ENCODE peak calls at places on chromosomes 6 and 20, in ten cellular contexts. I, O, T, X, Z, G, V, Q, B and C are unnamed samples.

GRCh38 chr20:3032624-3033023 is 10.8 kb upstream of the GNRH2 start:
- DNase-seq in I (no peak), O (no peak), T (no peak), X (no peak), Z (no peak), G (no peak), V (no peak), Q (no peak), B (no peak), C (no peak)

GRCh38 chr6:13538084-13538483 is 36.3 kb upstream of the SIRT5 start:
- DNase-seq in I (peak; percentile 69), O (no peak), T (no peak), X (no peak), Z (peak; percentile 60), G (no peak), V (no peak), Q (peak; percentile 50), B (peak; percentile 75), C (peak; percentile 58)

GRCh38 chr6:2853766-2854393 is 12.2 kb upstream of the SERPINB1 start:
- DNase-seq in I (peak; percentile 70), O (no peak), T (no peak), X (no peak), Z (peak; percentile 82), G (peak; percentile 67), V (no peak), Q (no peak), B (peak; percentile 59), C (peak; percentile 69)

GRCh38 chr6:157453131-157453530 is 72.1 kb downstream of the ZDHHC14 start:
- DNase-seq in I (no peak), O (no peak), T (no peak), X (no peak), Z (no peak), G (no peak), V (no peak), Q (no peak), B (no peak), C (no peak)

GRCh38 chr6:130681028-130681427 is 146.2 kb upstream of the SMLR1 start:
- DNase-seq in I (no peak), O (no peak), T (no peak), X (no peak), Z (peak; percentile 68), G (no peak), V (no peak), Q (no peak), B (no peak), C (peak; percentile 68)

GRCh38 chr6:144999127-144999526 is 714.0 kb downstream of the UTRN start:
- DNase-seq in I (no peak), O (no peak), T (no peak), X (no peak), Z (no peak), G (no peak), V (no peak), Q (no peak), B (no peak), C (no peak)

GRCh38 chr20:41956316-41957050 is 338.3 kb upstream of the CHD6 start:
- DNase-seq in I (peak; percentile 23), O (no peak), T (no peak), X (no peak), Z (no peak), G (peak; percentile 13), V (no peak), Q (no peak), B (no peak), C (no peak)

GRCh38 chr6:44625996-44626395 is 238.5 kb downstream of the CDC5L start:
- DNase-seq in I (no peak), O (no peak), T (no peak), X (no peak), Z (no peak), G (no peak), V (no peak), Q (no peak), B (no peak), C (no peak)

GRCh38 chr6:31042801-31043200 is 32.5 kb downstream of the MUC22 start:
- DNase-seq in I (no peak), O (no peak), T (peak; percentile 23), X (peak; percentile 52), Z (peak; percentile 71), G (peak; percentile 18), V (no peak), Q (no peak), B (no peak), C (peak; percentile 66)

GRCh38 chr6:144008501-144009245 is 614 bp upstream of the PLAGL1 start:
- DNase-seq in I (no peak), O (no peak), T (no peak), X (no peak), Z (no peak), G (no peak), V (no peak), Q (no peak), B (peak; percentile 12), C (peak; percentile 5)

GRCh38 chr6:26421259-26422144 is 18.8 kb upstream of the BTN3A3 start:
- DNase-seq in I (peak; percentile 84), O (peak; percentile 88), T (peak; percentile 44), X (peak; percentile 62), Z (peak; percentile 94), G (peak; percentile 69), V (peak; percentile 64), Q (peak; percentile 85), B (peak; percentile 74), C (peak; percentile 93)

GRCh38 chr6:31004285-31004684 is 6.0 kb upstream of the MUC22 start:
- DNase-seq in I (no peak), O (no peak), T (no peak), X (no peak), Z (no peak), G (no peak), V (no peak), Q (no peak), B (peak; percentile 56), C (no peak)

GRCh38 chr6:75882734-75883133 is 133.7 kb downstream of the MYO6 start:
- DNase-seq in I (no peak), O (no peak), T (no peak), X (no peak), Z (peak; percentile 48), G (no peak), V (no peak), Q (no peak), B (no peak), C (peak; percentile 50)

GRCh38 chr6:90249458-90249857 is 47.2 kb downstream of the BACH2 start:
- DNase-seq in I (no peak), O (no peak), T (no peak), X (no peak), Z (no peak), G (no peak), V (no peak), Q (no peak), B (no peak), C (no peak)

GRCh38 chr6:161162722-161163121 is 111.1 kb downstream of the AGPAT4 start:
- DNase-seq in I (no peak), O (no peak), T (no peak), X (no peak), Z (no peak), G (no peak), V (no peak), Q (no peak), B (no peak), C (no peak)

GRCh38 chr20:57313951-57314350 is 15.7 kb upstream of the SPO11 start:
- DNase-seq in I (no peak), O (no peak), T (no peak), X (no peak), Z (no peak), G (no peak), V (no peak), Q (no peak), B (no peak), C (no peak)
- TF ChIP-seq CTCF in I (no peak), O (no peak), T (no peak), X (no peak), Z (no peak), G (no peak), V (no peak), Q (no peak), B (no peak), C (no peak)

GRCh38 chr20:44736170-44737021 is 9.3 kb upstream of the KCNK15 start:
- DNase-seq in I (peak; percentile 88), O (no peak), T (no peak), X (peak; percentile 47), Z (peak; percentile 78), G (no peak), V (no peak), Q (peak; percentile 36), B (no peak), C (peak; percentile 75)

GRCh38 chr20:44737116-44737515 is 8.5 kb upstream of the KCNK15 start:
- DNase-seq in I (no peak), O (no peak), T (no peak), X (no peak), Z (no peak), G (no peak), V (no peak), Q (no peak), B (no peak), C (no peak)

GRCh38 chr20:44733341-44734069 is 12.2 kb upstream of the KCNK15 start:
- DNase-seq in I (peak; percentile 68), O (peak; percentile 87), T (peak; percentile 60), X (peak; percentile 74), Z (peak; percentile 71), G (peak; percentile 83), V (peak; percentile 62), Q (peak; percentile 49), B (peak; percentile 75), C (peak; percentile 78)

GRCh38 chr20:44735816-44736169 is 9.9 kb upstream of the KCNK15 start:
- DNase-seq in I (no peak), O (no peak), T (no peak), X (no peak), Z (no peak), G (no peak), V (no peak), Q (no peak), B (no peak), C (no peak)

GRCh38 chr20:44734938-44735337 is 10.7 kb upstream of the KCNK15 start:
- DNase-seq in I (no peak), O (no peak), T (no peak), X (peak; percentile 32), Z (no peak), G (no peak), V (no peak), Q (no peak), B (no peak), C (peak; percentile 75)
- TF ChIP-seq CTCF in I (no peak), O (no peak), T (no peak), X (peak; percentile 16), Z (no peak), G (peak; percentile 41), V (peak; percentile 12), Q (peak; percentile 20), B (no peak), C (peak; percentile 26)

DNA sequence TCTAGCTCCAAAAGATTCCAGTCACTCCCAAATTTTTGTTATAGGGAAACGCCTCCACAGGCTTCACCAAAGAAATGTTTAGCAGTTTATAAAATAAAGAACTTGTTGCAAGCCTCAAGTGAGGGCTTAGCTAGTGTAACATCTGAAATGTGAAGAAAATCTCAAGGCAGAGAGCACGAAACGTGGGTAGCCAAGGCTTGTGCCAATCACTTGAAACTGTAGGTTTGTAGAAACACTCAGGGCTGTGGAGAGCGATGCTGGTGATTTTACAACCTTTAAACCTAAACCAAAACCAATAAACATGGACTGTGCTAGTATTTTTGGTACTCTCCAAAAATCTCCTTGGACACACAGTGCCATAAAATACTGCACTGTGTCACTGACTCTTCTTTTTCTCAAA is 108.1 kb upstream of the TRAF3IP2 start:
- DNase-seq in I (no peak), O (no peak), T (no peak), X (no peak), Z (no peak), G (no peak), V (no peak), Q (no peak), B (no peak), C (no peak)
- TF ChIP-seq CTCF in I (no peak), O (no peak), T (no peak), X (no peak), Z (no peak), G (no peak), V (no peak), Q (no peak), B (no peak), C (no peak)

GRCh38 chr20:19026901-19027644 is 185.4 kb upstream of the SLC24A3 start:
- DNase-seq in I (no peak), O (no peak), T (no peak), X (no peak), Z (no peak), G (no peak), V (no peak), Q (no peak), B (no peak), C (no peak)
- TF ChIP-seq CTCF in I (no peak), O (no peak), T (peak; percentile 14), X (no peak), Z (no peak), G (no peak), V (no peak), Q (no peak), B (peak; percentile 27), C (no peak)